ENCODE peak calls at places on chromosomes 4 and X, in eight cellular contexts. U is PC-3; B is HTR-8/SVneo; X is amygdala; D is NCI-H1092 treated with DMSO at 0.1 percent for 48 hours; N is activated naive CD4-positive, alpha-beta T cell; T is endodermal cell; G is AG08395. W is an unnamed sample.

GRCh38 chrX:47814853-47815252 is 21.8 kb upstream of the ZNF81 start:
- DNase-seq in U (no peak), B (no peak), X (no peak), D (no peak), N (no peak), T (peak; percentile 60), G (no peak), W (no peak)

GRCh38 chr4:2714071-2714770 is 41.9 kb downstream of the TNIP2 start:
- DNase-seq in U (no peak), B (no peak), X (no peak), D (peak; percentile 15), N (no peak), T (no peak), G (peak; percentile 24), W (no peak)

GRCh38 chrX:53494427-53494826 is 60.3 kb upstream of the HSD17B10 start:
- DNase-seq in U (peak; percentile 30), B (no peak), X (no peak), D (peak; percentile 58), N (no peak), T (no peak), G (no peak), W (peak; percentile 35)

GRCh38 chr4:186624951-186625350 is 69.6 kb upstream of the MTNR1A start:
- DNase-seq in U (no peak), B (peak; percentile 73), X (no peak), D (no peak), N (no peak), T (no peak), G (peak; percentile 72), W (no peak)

GRCh38 chr4:41129936-41130440 is 84.4 kb downstream of the APBB2 start:
- DNase-seq in U (no peak), B (no peak), X (no peak), D (no peak), N (no peak), T (no peak), G (no peak), W (no peak)

GRCh38 chr4:23855912-23856605 is 33.8 kb downstream of the PPARGC1A start:
- DNase-seq in U (no peak), B (no peak), X (no peak), D (no peak), N (no peak), T (no peak), G (peak; percentile 35), W (peak; percentile 35)

GRCh38 chr4:113294910-113295309 is 245.5 kb downstream of the ANK2 start:
- DNase-seq in U (no peak), B (no peak), X (no peak), D (no peak), N (no peak), T (no peak), G (no peak), W (no peak)

GRCh38 chrX:129983575-129984131 is 1.2 kb downstream of the BCORL1 start:
- DNase-seq in U (no peak), B (no peak), X (no peak), D (peak; percentile 24), N (no peak), T (peak; percentile 63), G (no peak), W (no peak)

GRCh38 chrX:64230123-64230970 is at the start of gene ASB12:
- DNase-seq in U (no peak), B (no peak), X (no peak), D (no peak), N (no peak), T (no peak), G (no peak), W (no peak)

GRCh38 chr4:40995850-40996249 is 218.5 kb downstream of the APBB2 start:
- DNase-seq in U (no peak), B (no peak), X (no peak), D (peak; percentile 11), N (no peak), T (no peak), G (peak; percentile 59), W (no peak)

GRCh38 chrX:40474205-40474626 is 106.6 kb upstream of the ATP6AP2 start:
- DNase-seq in U (no peak), B (peak; percentile 10), X (no peak), D (no peak), N (no peak), T (peak; percentile 98), G (no peak), W (no peak)

GRCh38 chrX:45351478-45351877 is 150.8 kb upstream of the DIPK2B start:
- DNase-seq in U (peak; percentile 63), B (peak; percentile 13), X (no peak), D (no peak), N (no peak), T (no peak), G (peak; percentile 61), W (peak; percentile 10)

GRCh38 chrX:153728951-153729631 is 4.4 kb downstream of the ABCD1 start:
- DNase-seq in U (no peak), B (no peak), X (no peak), D (no peak), N (no peak), T (no peak), G (no peak), W (no peak)

GRCh38 chrX:30533261-30533660 is 44.3 kb downstream of the TASL start:
- DNase-seq in U (peak; percentile 20), B (no peak), X (no peak), D (no peak), N (no peak), T (no peak), G (no peak), W (peak; percentile 8)

GRCh38 chr4:184019667-184020665 is 114.9 kb downstream of the STOX2 start:
- DNase-seq in U (no peak), B (no peak), X (no peak), D (no peak), N (no peak), T (no peak), G (no peak), W (no peak)

GRCh38 chr4:153188966-153189801 is 15.1 kb upstream of the TRIM2 start:
- DNase-seq in U (peak; percentile 10), B (no peak), X (no peak), D (no peak), N (no peak), T (no peak), G (no peak), W (no peak)

GRCh38 chrX:1093586-1094538 is 118.6 kb downstream of the CRLF2 start:
- DNase-seq in U (no peak), B (no peak), X (no peak), D (no peak), N (no peak), T (no peak), G (no peak), W (no peak)

GRCh38 chr4:16717266-16717970 is 181.0 kb downstream of the LDB2 start:
- DNase-seq in U (no peak), B (no peak), X (no peak), D (no peak), N (no peak), T (no peak), G (peak; percentile 45), W (no peak)

GRCh38 chr4:40915318-40916217 is 165.8 kb downstream of the NSUN7 start:
- DNase-seq in U (no peak), B (no peak), X (no peak), D (no peak), N (no peak), T (no peak), G (peak; percentile 50), W (no peak)

GRCh38 chr4:73315091-73315490 is 56.5 kb upstream of the ANKRD17 start:
- DNase-seq in U (peak; percentile 16), B (no peak), X (no peak), D (no peak), N (no peak), T (no peak), G (peak; percentile 51), W (peak; percentile 3)

GRCh38 chr4:26525751-26526150 is 35.5 kb upstream of the CCKAR start:
- DNase-seq in U (peak; percentile 24), B (no peak), X (no peak), D (no peak), N (no peak), T (no peak), G (no peak), W (no peak)

GRCh38 chr4:151184523-151185458 is 85.4 kb downstream of the RPS3A start:
- DNase-seq in U (peak; percentile 31), B (no peak), X (no peak), D (peak; percentile 67), N (no peak), T (no peak), G (peak; percentile 29), W (peak; percentile 24)

GRCh38 chrX:99142745-99143144 is 1267.3 kb downstream of the PCDH19 start:
- DNase-seq in U (no peak), B (no peak), X (no peak), D (no peak), N (no peak), T (no peak), G (no peak), W (no peak)

W was measured in MCF 10A.